ENCODE peak calls at places on chromosomes 16 and 17, in eight cellular contexts. One of them, this sample, is unnamed.

GRCh38 chr17:6070280-6070894 is at the start of gene WSCD1:
- DNase-seq in tibial nerve: no peak
- DNase-seq in ovary: no peak
- DNase-seq in tibial artery: no peak
- DNase-seq in NB4: no peak
- DNase-seq in A549: peak
- DNase-seq in lung: no peak
- DNase-seq in astrocyte of the cerebellum: no peak
- DNase-seq in this sample: no peak

GRCh38 chr16:78177927-78178326 is 78.5 kb downstream of the WWOX start:
- DNase-seq in tibial artery: no peak
- DNase-seq in NB4: peak
- DNase-seq in A549: no peak
- DNase-seq in tibial nerve: no peak
- DNase-seq in astrocyte of the cerebellum: no peak
- DNase-seq in ovary: no peak
- DNase-seq in lung: no peak
- DNase-seq in this sample: no peak

GRCh38 chr16:88376835-88377726 is 5.7 kb upstream of the ZNF469 start:
- DNase-seq in astrocyte of the cerebellum: no peak
- DNase-seq in ovary: no peak
- DNase-seq in A549: peak
- DNase-seq in tibial nerve: no peak
- DNase-seq in NB4: no peak
- DNase-seq in tibial artery: peak
- DNase-seq in lung: no peak
- DNase-seq in this sample: peak

GRCh38 chr16:52552643-52553042 is 5.7 kb upstream of the TOX3 start:
- DNase-seq in tibial nerve: no peak
- DNase-seq in NB4: no peak
- DNase-seq in A549: peak
- DNase-seq in tibial artery: no peak
- DNase-seq in astrocyte of the cerebellum: no peak
- DNase-seq in ovary: no peak
- DNase-seq in lung: no peak
- DNase-seq in this sample: no peak

GRCh38 chr17:82978354-82978753 is 101.1 kb upstream of the METRNL start:
- DNase-seq in tibial artery: no peak
- DNase-seq in NB4: no peak
- DNase-seq in ovary: no peak
- DNase-seq in A549: no peak
- DNase-seq in tibial nerve: no peak
- DNase-seq in lung: no peak
- DNase-seq in astrocyte of the cerebellum: no peak
- DNase-seq in this sample: no peak

GRCh38 chr17:81912441-81913309 is 1.5 kb upstream of the PCYT2 start:
- DNase-seq in lung: no peak
- DNase-seq in ovary: no peak
- DNase-seq in tibial artery: no peak
- DNase-seq in tibial nerve: no peak
- DNase-seq in A549: no peak
- DNase-seq in NB4: no peak
- DNase-seq in astrocyte of the cerebellum: no peak
- DNase-seq in this sample: no peak

GRCh38 chr16:89143911-89144675 is 27.5 kb upstream of the CDH15 start:
- DNase-seq in tibial artery: no peak
- DNase-seq in tibial nerve: no peak
- DNase-seq in lung: no peak
- DNase-seq in NB4: no peak
- DNase-seq in astrocyte of the cerebellum: no peak
- DNase-seq in A549: no peak
- DNase-seq in ovary: no peak
- DNase-seq in this sample: peak

GRCh38 chr16:77660311-77660710 is 62.0 kb upstream of the NUDT7 start:
- DNase-seq in lung: no peak
- DNase-seq in astrocyte of the cerebellum: peak
- DNase-seq in tibial artery: no peak
- DNase-seq in NB4: peak
- DNase-seq in tibial nerve: no peak
- DNase-seq in ovary: no peak
- DNase-seq in A549: peak
- DNase-seq in this sample: peak

GRCh38 chr17:54935487-54935886 is 33.0 kb downstream of the COX11 start:
- DNase-seq in tibial nerve: no peak
- DNase-seq in ovary: no peak
- DNase-seq in A549: no peak
- DNase-seq in lung: no peak
- DNase-seq in NB4: no peak
- DNase-seq in tibial artery: no peak
- DNase-seq in astrocyte of the cerebellum: no peak
- DNase-seq in this sample: no peak

GRCh38 chr17:79789943-79790804 is 6.7 kb downstream of the CBX8 start:
- DNase-seq in astrocyte of the cerebellum: no peak
- DNase-seq in NB4: peak
- DNase-seq in tibial artery: no peak
- DNase-seq in tibial nerve: no peak
- DNase-seq in lung: no peak
- DNase-seq in ovary: peak
- DNase-seq in A549: peak
- DNase-seq in this sample: no peak

GRCh38 chr17:73998246-73999220 is 204.9 kb upstream of the RPL38 start:
- DNase-seq in lung: peak
- DNase-seq in tibial artery: no peak
- DNase-seq in tibial nerve: peak
- DNase-seq in A549: peak
- DNase-seq in astrocyte of the cerebellum: no peak
- DNase-seq in ovary: no peak
- DNase-seq in NB4: peak
- DNase-seq in this sample: no peak

GRCh38 chr17:68294196-68294555 is 2.9 kb downstream of the ARSG start:
- DNase-seq in astrocyte of the cerebellum: no peak
- DNase-seq in tibial nerve: no peak
- DNase-seq in tibial artery: no peak
- DNase-seq in ovary: no peak
- DNase-seq in A549: no peak
- DNase-seq in NB4: peak
- DNase-seq in lung: no peak
- DNase-seq in this sample: no peak

GRCh38 chr17:75526555-75527270 is 1.2 kb downstream of the LLGL2 start:
- DNase-seq in ovary: no peak
- DNase-seq in tibial artery: no peak
- DNase-seq in NB4: no peak
- DNase-seq in tibial nerve: no peak
- DNase-seq in astrocyte of the cerebellum: no peak
- DNase-seq in A549: no peak
- DNase-seq in lung: no peak
- DNase-seq in this sample: no peak

GRCh38 chr17:67974598-67975066 is 21.6 kb downstream of the C17orf58 start:
- DNase-seq in tibial nerve: no peak
- DNase-seq in ovary: no peak
- DNase-seq in astrocyte of the cerebellum: no peak
- DNase-seq in tibial artery: no peak
- DNase-seq in lung: no peak
- DNase-seq in A549: no peak
- DNase-seq in NB4: no peak
- DNase-seq in this sample: no peak

GRCh38 chr16:88783391-88784073 is 1.5 kb downstream of the PIEZO1 start:
- DNase-seq in NB4: peak
- DNase-seq in A549: no peak
- DNase-seq in tibial artery: peak
- DNase-seq in astrocyte of the cerebellum: no peak
- DNase-seq in ovary: no peak
- DNase-seq in lung: no peak
- DNase-seq in tibial nerve: peak
- DNase-seq in this sample: peak

GRCh38 chr17:1232786-1233185 is 37.5 kb upstream of the BHLHA9 start:
- DNase-seq in A549: peak
- DNase-seq in NB4: no peak
- DNase-seq in lung: no peak
- DNase-seq in astrocyte of the cerebellum: no peak
- DNase-seq in tibial nerve: no peak
- DNase-seq in ovary: no peak
- DNase-seq in tibial artery: no peak
- DNase-seq in this sample: peak

GRCh38 chr17:78358538-78359215 is 1.2 kb downstream of the SOCS3 start:
- DNase-seq in astrocyte of the cerebellum: no peak
- DNase-seq in tibial nerve: no peak
- DNase-seq in NB4: no peak
- DNase-seq in tibial artery: no peak
- DNase-seq in ovary: no peak
- DNase-seq in lung: no peak
- DNase-seq in A549: peak
- DNase-seq in this sample: peak

GRCh38 chr17:37708616-37709212 is 36.1 kb downstream of the HNF1B start:
- DNase-seq in tibial artery: no peak
- DNase-seq in lung: no peak
- DNase-seq in ovary: no peak
- DNase-seq in tibial nerve: no peak
- DNase-seq in NB4: no peak
- DNase-seq in A549: peak
- DNase-seq in astrocyte of the cerebellum: no peak
- DNase-seq in this sample: no peak

GRCh38 chr16:83392743-83393142 is 415.0 kb upstream of the HSBP1 start:
- DNase-seq in NB4: no peak
- DNase-seq in ovary: no peak
- DNase-seq in tibial artery: peak
- DNase-seq in A549: no peak
- DNase-seq in tibial nerve: no peak
- DNase-seq in lung: no peak
- DNase-seq in astrocyte of the cerebellum: no peak
- DNase-seq in this sample: peak

GRCh38 chr16:50246299-50247122 is 19.8 kb upstream of the ADCY7 start:
- DNase-seq in ovary: peak
- DNase-seq in tibial artery: peak
- DNase-seq in A549: no peak
- DNase-seq in NB4: peak
- DNase-seq in astrocyte of the cerebellum: no peak
- DNase-seq in tibial nerve: no peak
- DNase-seq in lung: no peak
- DNase-seq in this sample: no peak

GRCh38 chr16:89357460-89357859 is 132.9 kb downstream of the ANKRD11 start:
- DNase-seq in astrocyte of the cerebellum: no peak
- DNase-seq in A549: no peak
- DNase-seq in tibial nerve: no peak
- DNase-seq in NB4: no peak
- DNase-seq in lung: no peak
- DNase-seq in ovary: no peak
- DNase-seq in tibial artery: no peak
- DNase-seq in this sample: no peak

GRCh38 chr17:33234930-33235685 is 58.0 kb downstream of the ASIC2 start:
- DNase-seq in ovary: peak
- DNase-seq in tibial artery: peak
- DNase-seq in astrocyte of the cerebellum: peak
- DNase-seq in lung: peak
- DNase-seq in tibial nerve: peak
- DNase-seq in NB4: no peak
- DNase-seq in A549: peak
- DNase-seq in this sample: peak

DNA sequence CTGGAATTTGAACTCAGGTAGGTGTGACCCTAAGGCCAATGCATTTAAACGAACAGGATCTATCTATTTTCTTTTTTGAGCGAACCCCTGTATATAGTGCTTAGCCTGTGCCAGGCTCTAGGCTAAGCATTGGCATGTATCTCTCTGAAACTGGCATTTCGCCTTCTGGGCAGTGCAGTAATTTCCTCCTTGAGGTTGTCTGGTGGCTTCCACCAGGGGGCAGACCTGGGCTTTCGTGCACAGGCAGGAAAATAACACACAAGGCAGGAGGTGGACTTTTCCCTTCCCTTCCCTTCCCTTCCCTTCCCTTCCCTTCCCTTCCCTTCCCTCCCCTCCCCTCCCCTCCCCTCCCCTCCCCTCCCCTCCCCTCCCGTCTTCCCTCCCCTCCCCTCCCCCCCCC is 34.4 kb upstream of the PRKCB start:
- DNase-seq in A549: peak
- DNase-seq in tibial nerve: peak
- DNase-seq in NB4: peak
- DNase-seq in ovary: peak
- DNase-seq in astrocyte of the cerebellum: peak
- DNase-seq in lung: peak
- DNase-seq in tibial artery: peak
- DNase-seq in this sample: peak
- TF ChIP-seq CTCF in A549: peak
- TF ChIP-seq CTCF in tibial nerve: peak
- TF ChIP-seq CTCF in NB4: peak
- TF ChIP-seq CTCF in ovary: no peak
- TF ChIP-seq CTCF in astrocyte of the cerebellum: peak
- TF ChIP-seq CTCF in lung: peak
- TF ChIP-seq CTCF in tibial artery: peak
- TF ChIP-seq CTCF in this sample: peak

GRCh38 chr17:4272213-4272975 is 8.6 kb upstream of the ANKFY1 start:
- DNase-seq in ovary: no peak
- DNase-seq in tibial nerve: no peak
- DNase-seq in astrocyte of the cerebellum: no peak
- DNase-seq in lung: no peak
- DNase-seq in tibial artery: no peak
- DNase-seq in NB4: no peak
- DNase-seq in A549: no peak
- DNase-seq in this sample: no peak
- H3K4me3 ChIP-seq in ovary: no peak
- H3K4me3 ChIP-seq in tibial nerve: no peak
- H3K4me3 ChIP-seq in astrocyte of the cerebellum: no peak
- H3K4me3 ChIP-seq in lung: no peak
- H3K4me3 ChIP-seq in tibial artery: no peak
- H3K4me3 ChIP-seq in NB4: no peak
- H3K4me3 ChIP-seq in A549: no peak
- H3K4me3 ChIP-seq in this sample: no peak

GRCh38 chr16:71931599-71931998 is 36.3 kb downstream of the IST1 start:
- DNase-seq in A549: no peak
- DNase-seq in tibial nerve: no peak
- DNase-seq in lung: no peak
- DNase-seq in astrocyte of the cerebellum: no peak
- DNase-seq in ovary: no peak
- DNase-seq in NB4: no peak
- DNase-seq in tibial artery: no peak
- DNase-seq in this sample: no peak
- TF ChIP-seq CTCF in A549: no peak
- TF ChIP-seq CTCF in tibial nerve: no peak
- TF ChIP-seq CTCF in lung: no peak
- TF ChIP-seq CTCF in astrocyte of the cerebellum: no peak
- TF ChIP-seq CTCF in ovary: no peak
- TF ChIP-seq CTCF in NB4: no peak
- TF ChIP-seq CTCF in tibial artery: no peak
- TF ChIP-seq CTCF in this sample: no peak

DNA sequence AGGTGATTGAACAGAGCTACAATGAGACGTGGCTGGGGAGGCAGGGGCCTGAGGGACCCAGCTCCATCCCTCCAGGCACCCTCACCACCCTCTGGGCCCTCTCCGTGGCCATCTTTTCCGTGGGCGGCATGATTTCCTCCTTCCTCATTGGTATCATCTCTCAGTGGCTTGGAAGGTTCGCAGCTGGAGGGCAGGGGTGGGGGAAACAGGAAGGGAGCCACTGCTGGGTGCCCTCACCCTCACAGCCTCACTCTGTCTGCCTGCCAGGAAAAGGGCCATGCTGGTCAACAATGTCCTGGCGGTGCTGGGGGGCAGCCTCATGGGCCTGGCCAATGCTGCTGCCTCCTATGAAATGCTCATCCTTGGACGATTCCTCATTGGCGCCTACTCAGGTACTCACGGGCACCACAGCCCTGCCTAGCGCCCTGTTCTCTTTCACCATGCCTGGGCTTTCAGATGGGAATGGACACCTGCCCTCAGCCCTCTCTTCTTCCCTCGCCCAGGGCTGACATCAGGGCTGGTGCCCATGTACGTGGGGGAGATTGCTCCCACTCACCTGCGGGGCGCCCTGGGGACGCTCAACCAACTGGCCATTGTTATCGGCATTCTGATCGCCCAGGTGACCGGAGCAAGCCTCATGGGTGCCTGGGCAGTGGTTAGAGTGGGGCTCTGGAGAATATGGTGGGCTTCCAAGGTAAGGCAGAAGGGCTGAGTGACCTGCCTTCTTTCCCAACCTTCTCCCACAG is 2.1 kb downstream of the SLC2A4 start:
- DNase-seq in A549: no peak
- DNase-seq in tibial artery: no peak
- DNase-seq in NB4: peak
- DNase-seq in lung: no peak
- DNase-seq in ovary: no peak
- DNase-seq in astrocyte of the cerebellum: no peak
- DNase-seq in tibial nerve: no peak
- DNase-seq in this sample: no peak
- H3K4me3 ChIP-seq in A549: no peak
- H3K4me3 ChIP-seq in tibial artery: no peak
- H3K4me3 ChIP-seq in NB4: no peak
- H3K4me3 ChIP-seq in lung: no peak
- H3K4me3 ChIP-seq in ovary: no peak
- H3K4me3 ChIP-seq in astrocyte of the cerebellum: no peak
- H3K4me3 ChIP-seq in tibial nerve: no peak
- H3K4me3 ChIP-seq in this sample: no peak